ENCODE peak calls at places on chromosomes 5 and 9, in four cellular contexts. One of them, this sample, is unnamed. For H3K79me1, the result is how much of the 10 kb centered on the place peaks cover.

GRCh38 chr9:2427016-2427891 is 194.3 kb upstream of the VLDLR start:
- DNase-seq in H9: no peak
- DNase-seq in neuronal stem cell: no peak
- DNase-seq in IMR-90: no peak
- DNase-seq in this sample: no peak

GRCh38 chr5:174725991-174726601 is 1.7 kb downstream of the MSX2 start:
- DNase-seq in H9: no peak
- DNase-seq in neuronal stem cell: no peak
- DNase-seq in IMR-90: no peak
- DNase-seq in this sample: peak

GRCh38 chr5:132526290-132526973 is 16.9 kb downstream of the IL5 start:
- DNase-seq in H9: peak
- DNase-seq in neuronal stem cell: peak
- DNase-seq in IMR-90: peak
- DNase-seq in this sample: peak

GRCh38 chr5:40484495-40484894 is 195.2 kb upstream of the PTGER4 start:
- DNase-seq in H9: no peak
- DNase-seq in neuronal stem cell: no peak
- DNase-seq in IMR-90: no peak
- DNase-seq in this sample: no peak

GRCh38 chr9:35700031-35700430 is 10.3 kb upstream of the TPM2 start:
- DNase-seq in H9: no peak
- DNase-seq in neuronal stem cell: no peak
- DNase-seq in IMR-90: no peak
- DNase-seq in this sample: no peak

GRCh38 chr9:89038354-89039091 is 47.3 kb downstream of the S1PR3 start:
- DNase-seq in H9: no peak
- DNase-seq in neuronal stem cell: no peak
- DNase-seq in IMR-90: peak
- DNase-seq in this sample: no peak

GRCh38 chr5:127936439-127936972 is 147.1 kb upstream of the SLC12A2 start:
- DNase-seq in H9: no peak
- DNase-seq in neuronal stem cell: no peak
- DNase-seq in IMR-90: no peak
- DNase-seq in this sample: no peak

GRCh38 chr5:174234388-174234787 is 188.9 kb downstream of the NSG2 start:
- DNase-seq in H9: no peak
- DNase-seq in neuronal stem cell: no peak
- DNase-seq in IMR-90: no peak
- DNase-seq in this sample: no peak

GRCh38 chr5:82413302-82414042 is 135.3 kb upstream of the RPS23 start:
- DNase-seq in H9: no peak
- DNase-seq in neuronal stem cell: no peak
- DNase-seq in IMR-90: peak
- DNase-seq in this sample: no peak

GRCh38 chr5:154315756-154316155 is 125.2 kb downstream of the GALNT10 start:
- DNase-seq in H9: no peak
- DNase-seq in neuronal stem cell: no peak
- DNase-seq in IMR-90: no peak
- DNase-seq in this sample: no peak

GRCh38 chr9:33029106-33029788 is 4.2 kb downstream of the DNAJA1 start:
- DNase-seq in H9: no peak
- DNase-seq in neuronal stem cell: no peak
- DNase-seq in IMR-90: peak
- DNase-seq in this sample: no peak

GRCh38 chr5:133324058-133324457 is 272.2 kb downstream of the HSPA4 start:
- DNase-seq in H9: no peak
- DNase-seq in neuronal stem cell: no peak
- DNase-seq in IMR-90: no peak
- DNase-seq in this sample: no peak

GRCh38 chr5:82244854-82245635 is 33.1 kb downstream of the RPS23 start:
- DNase-seq in H9: no peak
- DNase-seq in neuronal stem cell: no peak
- DNase-seq in IMR-90: no peak
- DNase-seq in this sample: no peak

GRCh38 chr5:109739741-109740140 is 50.0 kb downstream of the MAN2A1 start:
- DNase-seq in H9: peak
- DNase-seq in neuronal stem cell: peak
- DNase-seq in IMR-90: peak
- DNase-seq in this sample: peak

GRCh38 chr9:137828527-137829259 is 48.9 kb upstream of the CACNA1B start:
- DNase-seq in H9: peak
- DNase-seq in neuronal stem cell: peak
- DNase-seq in IMR-90: peak
- DNase-seq in this sample: peak

GRCh38 chr5:168946363-168946762 is 354.6 kb downstream of the SLIT3 start:
- DNase-seq in H9: peak
- DNase-seq in neuronal stem cell: peak
- DNase-seq in IMR-90: no peak
- DNase-seq in this sample: peak

GRCh38 chr5:123297866-123298265 is 125.3 kb downstream of the CEP120 start:
- DNase-seq in H9: no peak
- DNase-seq in neuronal stem cell: no peak
- DNase-seq in IMR-90: peak
- DNase-seq in this sample: no peak

GRCh38 chr5:72347801-72348305 is 27.7 kb downstream of the PTCD2 start:
- DNase-seq in H9: no peak
- DNase-seq in neuronal stem cell: no peak
- DNase-seq in IMR-90: peak
- DNase-seq in this sample: no peak

GRCh38 chr5:149489605-149490037 is 61.6 kb downstream of the CSNK1A1 start:
- DNase-seq in H9: no peak
- DNase-seq in neuronal stem cell: no peak
- DNase-seq in IMR-90: peak
- DNase-seq in this sample: no peak

GRCh38 chr5:107812570-107813141 is 141.9 kb upstream of the EFNA5 start:
- DNase-seq in H9: no peak
- DNase-seq in neuronal stem cell: no peak
- DNase-seq in IMR-90: peak
- DNase-seq in this sample: no peak

GRCh38 chr9:136700959-136701664 is 11.3 kb upstream of the DIPK1B start:
- DNase-seq in H9: no peak
- DNase-seq in neuronal stem cell: no peak
- DNase-seq in IMR-90: peak
- DNase-seq in this sample: no peak

GRCh38 chr5:98248949-98249348 is 524.5 kb upstream of the RGMB start:
- DNase-seq in H9: no peak
- DNase-seq in neuronal stem cell: no peak
- DNase-seq in IMR-90: peak
- DNase-seq in this sample: no peak

GRCh38 chr9:4596165-4596922 is 65.8 kb upstream of the PLPP6 start:
- DNase-seq in H9: no peak
- DNase-seq in neuronal stem cell: no peak
- DNase-seq in IMR-90: no peak
- DNase-seq in this sample: peak

GRCh38 chr9:27125030-27125429 is 16.0 kb downstream of the TEK start:
- DNase-seq in H9: no peak
- DNase-seq in neuronal stem cell: no peak
- DNase-seq in IMR-90: peak
- DNase-seq in this sample: no peak

GRCh38 chr5:40381676-40382363 is 297.9 kb upstream of the PTGER4 start:
- DNase-seq in H9: no peak
- DNase-seq in neuronal stem cell: no peak
- DNase-seq in IMR-90: peak
- DNase-seq in this sample: no peak

GRCh38 chr5:100840364-100840763 is 62.7 kb downstream of the ST8SIA4 start:
- DNase-seq in H9: no peak
- DNase-seq in neuronal stem cell: no peak
- DNase-seq in IMR-90: peak
- DNase-seq in this sample: peak

GRCh38 chr5:136192015-136192525 is 892 bp downstream of the SMIM32 start:
- DNase-seq in H9: peak
- DNase-seq in neuronal stem cell: no peak
- DNase-seq in IMR-90: no peak
- DNase-seq in this sample: peak

GRCh38 chr5:40437452-40437861 is 242.3 kb upstream of the PTGER4 start:
- DNase-seq in H9: no peak
- DNase-seq in neuronal stem cell: no peak
- DNase-seq in IMR-90: peak
- DNase-seq in this sample: peak

GRCh38 chr5:103624035-103624461 is 61.5 kb upstream of the NUDT12 start:
- DNase-seq in H9: no peak
- DNase-seq in neuronal stem cell: no peak
- DNase-seq in IMR-90: peak
- DNase-seq in this sample: no peak

GRCh38 chr9:10875752-10876151 is 262.9 kb upstream of the PTPRD start:
- DNase-seq in H9: no peak
- DNase-seq in neuronal stem cell: no peak
- DNase-seq in IMR-90: no peak
- DNase-seq in this sample: no peak

GRCh38 chr5:159908201-159908940 is 7.9 kb upstream of the ADRA1B start:
- DNase-seq in H9: no peak
- DNase-seq in neuronal stem cell: no peak
- DNase-seq in IMR-90: no peak
- DNase-seq in this sample: peak

GRCh38 chr9:132003904-132004303 is 75.8 kb downstream of the MED27 start:
- DNase-seq in H9: no peak
- DNase-seq in neuronal stem cell: no peak
- DNase-seq in IMR-90: no peak
- DNase-seq in this sample: no peak

GRCh38 chr5:139215176-139215975 is 17.2 kb upstream of the SIL1 start:
- DNase-seq in H9: no peak
- DNase-seq in neuronal stem cell: no peak
- DNase-seq in IMR-90: no peak
- DNase-seq in this sample: no peak

GRCh38 chr5:107293551-107293950 is 377.2 kb downstream of the EFNA5 start:
- DNase-seq in H9: no peak
- DNase-seq in neuronal stem cell: no peak
- DNase-seq in IMR-90: no peak
- DNase-seq in this sample: no peak

GRCh38 chr5:173963107-173963506 is 25.9 kb upstream of the C5orf47 start:
- DNase-seq in H9: no peak
- DNase-seq in neuronal stem cell: no peak
- DNase-seq in IMR-90: peak
- DNase-seq in this sample: no peak

GRCh38 chr5:103090791-103091190 is 29.1 kb downstream of the GIN1 start:
- DNase-seq in H9: no peak
- DNase-seq in neuronal stem cell: no peak
- DNase-seq in IMR-90: no peak
- DNase-seq in this sample: no peak

GRCh38 chr9:27125936-27126335 is 16.9 kb downstream of the TEK start:
- DNase-seq in H9: no peak
- DNase-seq in neuronal stem cell: no peak
- DNase-seq in IMR-90: peak
- DNase-seq in this sample: no peak

GRCh38 chr5:52922384-52922783 is 66.8 kb upstream of the ITGA2 start:
- DNase-seq in H9: peak
- DNase-seq in neuronal stem cell: no peak
- DNase-seq in IMR-90: peak
- DNase-seq in this sample: peak

GRCh38 chr5:885529-885928 is 7.1 kb downstream of the BRD9 start:
- DNase-seq in H9: no peak
- DNase-seq in neuronal stem cell: no peak
- DNase-seq in IMR-90: no peak
- DNase-seq in this sample: no peak
- H3K79me1 ChIP-seq in H9: under half
- H3K79me1 ChIP-seq in neuronal stem cell: under half
- H3K79me1 ChIP-seq in IMR-90: under half
- H3K79me1 ChIP-seq in this sample: under half

GRCh38 chr9:121755581-121755980 is 104.1 kb downstream of the DAB2IP start:
- DNase-seq in H9: no peak
- DNase-seq in neuronal stem cell: no peak
- DNase-seq in IMR-90: no peak
- DNase-seq in this sample: no peak
- H3K79me1 ChIP-seq in H9: under half
- H3K79me1 ChIP-seq in neuronal stem cell: under half
- H3K79me1 ChIP-seq in IMR-90: under half
- H3K79me1 ChIP-seq in this sample: under half

GRCh38 chr9:113992276-113992951 is 85.7 kb downstream of the AMBP start:
- DNase-seq in H9: no peak
- DNase-seq in neuronal stem cell: no peak
- DNase-seq in IMR-90: no peak
- DNase-seq in this sample: no peak
- H3K79me1 ChIP-seq in H9: under half
- H3K79me1 ChIP-seq in neuronal stem cell: under half
- H3K79me1 ChIP-seq in IMR-90: under half
- H3K79me1 ChIP-seq in this sample: under half

GRCh38 chr5:7317751-7318150 is 78.2 kb upstream of the ADCY2 start:
- DNase-seq in H9: no peak
- DNase-seq in neuronal stem cell: no peak
- DNase-seq in IMR-90: no peak
- DNase-seq in this sample: no peak

GRCh38 chr5:7325975-7326911 is 69.7 kb upstream of the ADCY2 start:
- DNase-seq in H9: no peak
- DNase-seq in neuronal stem cell: no peak
- DNase-seq in IMR-90: no peak
- DNase-seq in this sample: no peak

GRCh38 chr5:7320641-7321170 is 75.2 kb upstream of the ADCY2 start:
- DNase-seq in H9: no peak
- DNase-seq in neuronal stem cell: no peak
- DNase-seq in IMR-90: no peak
- DNase-seq in this sample: no peak

GRCh38 chr5:7324919-7325318 is 71.0 kb upstream of the ADCY2 start:
- DNase-seq in H9: no peak
- DNase-seq in neuronal stem cell: no peak
- DNase-seq in IMR-90: no peak
- DNase-seq in this sample: no peak

GRCh38 chr5:7321724-7322123 is 74.2 kb upstream of the ADCY2 start:
- DNase-seq in H9: no peak
- DNase-seq in neuronal stem cell: no peak
- DNase-seq in IMR-90: no peak
- DNase-seq in this sample: peak
- H3K79me1 ChIP-seq in H9: under half
- H3K79me1 ChIP-seq in neuronal stem cell: under half
- H3K79me1 ChIP-seq in IMR-90: under half
- H3K79me1 ChIP-seq in this sample: under half

DNA sequence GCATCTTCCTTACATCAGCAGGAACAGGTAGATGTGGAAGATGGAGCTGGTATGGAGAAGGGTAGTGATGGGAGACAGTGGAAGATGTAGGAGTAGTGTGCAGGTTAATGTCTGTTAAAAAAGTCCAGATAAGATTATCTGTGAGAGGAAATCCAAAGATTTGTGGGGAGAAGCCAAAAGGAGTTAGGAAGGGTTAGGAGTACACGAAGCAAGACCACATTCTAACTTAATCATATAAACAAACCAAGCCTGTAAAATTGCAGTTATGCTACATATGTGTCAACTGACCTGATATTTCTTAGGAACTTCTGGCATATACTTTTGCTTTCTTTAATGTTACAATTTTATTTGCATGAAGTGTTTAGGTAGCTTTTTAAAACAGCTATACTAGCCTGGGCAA is 142.1 kb upstream of the DMRT1 start:
- DNase-seq in H9: no peak
- DNase-seq in neuronal stem cell: no peak
- DNase-seq in IMR-90: peak
- DNase-seq in this sample: no peak
- H3K79me1 ChIP-seq in H9: under half
- H3K79me1 ChIP-seq in neuronal stem cell: under half
- H3K79me1 ChIP-seq in IMR-90: under half
- H3K79me1 ChIP-seq in this sample: under half